ENCODE peak calls at places on chromosome 16, in four cellular contexts. One of them, this sample, is unnamed.

GRCh38 chr16:79484237-79484636 is 116.3 kb downstream of the MAF start:
- ATAC-seq in A549: no peak
- ATAC-seq in GM12878: no peak
- ATAC-seq in HepG2: peak; percentile 26
- ATAC-seq in this sample: no peak

GRCh38 chr16:51880776-51881175 is 666.2 kb downstream of the TOX3 start:
- ATAC-seq in HepG2: no peak
- ATAC-seq in A549: peak; percentile 76
- ATAC-seq in GM12878: no peak
- ATAC-seq in this sample: no peak

GRCh38 chr16:75249441-75249840 is 2.0 kb downstream of the BCAR1 start:
- ATAC-seq in HepG2: no peak
- ATAC-seq in GM12878: no peak
- ATAC-seq in A549: no peak
- ATAC-seq in this sample: no peak

GRCh38 chr16:50102046-50102756 is 36.4 kb downstream of the HEATR3 start:
- ATAC-seq in A549: no peak
- ATAC-seq in GM12878: peak; percentile 71
- ATAC-seq in HepG2: no peak
- ATAC-seq in this sample: no peak

GRCh38 chr16:31362476-31363405 is 7.8 kb downstream of the ITGAX start:
- ATAC-seq in A549: no peak
- ATAC-seq in HepG2: no peak
- ATAC-seq in GM12878: no peak
- ATAC-seq in this sample: no peak

GRCh38 chr16:81861503-81861902 is 82.4 kb downstream of the PLCG2 start:
- ATAC-seq in HepG2: no peak
- ATAC-seq in GM12878: no peak
- ATAC-seq in A549: peak; percentile 47
- ATAC-seq in this sample: peak; percentile 41

GRCh38 chr16:15790458-15790857 is 66.4 kb downstream of the MYH11 start:
- ATAC-seq in A549: no peak
- ATAC-seq in GM12878: no peak
- ATAC-seq in HepG2: no peak
- ATAC-seq in this sample: no peak

GRCh38 chr16:2954647-2955381 is 9.3 kb upstream of the KREMEN2 start:
- ATAC-seq in HepG2: peak; percentile 15
- ATAC-seq in A549: no peak
- ATAC-seq in GM12878: no peak
- ATAC-seq in this sample: no peak

GRCh38 chr16:29854520-29855100 is 8.4 kb downstream of the CDIPT start:
- ATAC-seq in A549: peak; percentile 47
- ATAC-seq in GM12878: peak; percentile 21
- ATAC-seq in HepG2: peak; percentile 54
- ATAC-seq in this sample: no peak

GRCh38 chr16:56202036-56202435 is 10.7 kb downstream of the GNAO1 start:
- ATAC-seq in GM12878: no peak
- ATAC-seq in A549: no peak
- ATAC-seq in HepG2: no peak
- ATAC-seq in this sample: no peak

GRCh38 chr16:71865173-71865863 is 18.7 kb downstream of the ZNF821 start:
- ATAC-seq in GM12878: no peak
- ATAC-seq in HepG2: no peak
- ATAC-seq in A549: no peak
- ATAC-seq in this sample: no peak

GRCh38 chr16:75402174-75402820 is 31.0 kb downstream of the CFDP1 start:
- ATAC-seq in A549: no peak
- ATAC-seq in GM12878: no peak
- ATAC-seq in HepG2: no peak
- ATAC-seq in this sample: peak; percentile 74

GRCh38 chr16:50644730-50645129 is 36.4 kb downstream of the SNX20 start:
- ATAC-seq in GM12878: peak; percentile 85
- ATAC-seq in HepG2: peak; percentile 4
- ATAC-seq in A549: peak; percentile 80
- ATAC-seq in this sample: peak; percentile 62

GRCh38 chr16:26830716-26831115 is 236.0 kb upstream of the C16orf82 start:
- ATAC-seq in A549: no peak
- ATAC-seq in HepG2: no peak
- ATAC-seq in GM12878: no peak
- ATAC-seq in this sample: no peak
- TF ChIP-seq EP300 in A549: no peak
- TF ChIP-seq EP300 in HepG2: no peak
- TF ChIP-seq EP300 in GM12878: no peak
- TF ChIP-seq EP300 in this sample: no peak

GRCh38 chr16:89765292-89765810 is 44.0 kb downstream of the ZNF276 start:
- ATAC-seq in GM12878: peak; percentile 22
- ATAC-seq in HepG2: no peak
- ATAC-seq in A549: no peak
- ATAC-seq in this sample: no peak
- H3K4me3 ChIP-seq in GM12878: no peak overlapping the region
- H3K4me3 ChIP-seq in HepG2: no peak overlapping the region
- H3K4me3 ChIP-seq in A549: no peak overlapping the region
- H3K4me3 ChIP-seq in this sample: no peak overlapping the region

GRCh38 chr16:11615756-11616447 is 29.2 kb upstream of the LITAF start:
- ATAC-seq in HepG2: no peak
- ATAC-seq in A549: no peak
- ATAC-seq in GM12878: no peak
- ATAC-seq in this sample: no peak
- TF ChIP-seq EP300 in HepG2: no peak
- TF ChIP-seq EP300 in A549: no peak
- TF ChIP-seq EP300 in GM12878: no peak
- TF ChIP-seq EP300 in this sample: no peak

DNA sequence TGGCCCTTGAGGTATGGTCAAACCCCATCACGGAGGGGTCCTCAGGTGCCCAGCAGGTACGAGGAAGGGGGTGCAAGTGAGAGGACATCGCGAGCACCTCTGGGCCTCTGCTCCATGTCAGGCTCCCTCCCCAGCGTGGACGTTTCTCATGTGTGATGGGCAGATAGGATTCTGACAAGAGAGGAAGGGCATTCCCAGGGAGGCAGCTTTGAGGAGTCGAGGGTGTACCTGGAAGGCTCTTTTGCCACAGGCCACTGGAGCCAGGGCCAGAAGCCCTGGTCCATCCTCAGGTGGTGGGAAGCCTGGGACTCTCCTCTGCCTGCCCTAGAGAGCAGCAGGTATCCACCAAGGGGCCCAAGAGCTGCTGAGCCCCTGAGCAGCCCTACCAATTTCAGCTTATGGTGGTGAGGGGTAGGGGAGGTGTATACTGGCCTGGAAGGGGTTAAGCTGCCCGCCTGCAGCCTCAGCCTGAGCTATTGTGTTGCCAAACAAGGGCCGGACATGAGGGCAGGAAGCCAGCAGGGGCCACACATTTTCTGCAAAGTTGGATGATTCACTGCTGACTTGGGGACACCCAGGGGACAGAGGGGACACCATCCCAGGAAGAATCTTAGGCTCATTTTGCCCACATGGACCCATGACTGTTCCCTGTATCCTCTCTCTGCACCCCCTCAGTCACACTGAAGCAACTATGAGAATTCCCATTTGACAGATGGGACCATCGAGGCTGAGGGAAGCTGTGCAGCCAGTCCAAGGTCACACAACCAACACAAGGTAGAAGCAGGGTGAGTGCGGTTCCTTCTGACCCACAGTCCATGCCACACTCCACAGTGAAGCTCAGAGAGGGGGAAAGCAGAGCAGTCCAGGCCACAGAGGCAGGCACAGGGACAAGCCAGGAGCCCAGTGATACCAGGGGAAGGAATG is 1.7 kb downstream of the CDH5 start:
- ATAC-seq in GM12878: no peak
- ATAC-seq in HepG2: no peak
- ATAC-seq in A549: no peak
- ATAC-seq in this sample: no peak
- H3K4me3 ChIP-seq in GM12878: no peak overlapping the region
- H3K4me3 ChIP-seq in HepG2: no peak overlapping the region
- H3K4me3 ChIP-seq in A549: no peak overlapping the region
- H3K4me3 ChIP-seq in this sample: peak overlapping the region; percentile 48

GRCh38 chr16:85316321-85316919 is 204.1 kb upstream of the CIBAR2 start:
- ATAC-seq in A549: peak; percentile 98
- ATAC-seq in GM12878: peak; percentile 93
- ATAC-seq in HepG2: peak; percentile 85
- ATAC-seq in this sample: peak; percentile 65
- TF ChIP-seq EP300 in A549: no peak
- TF ChIP-seq EP300 in GM12878: no peak
- TF ChIP-seq EP300 in HepG2: no peak
- TF ChIP-seq EP300 in this sample: no peak

DNA sequence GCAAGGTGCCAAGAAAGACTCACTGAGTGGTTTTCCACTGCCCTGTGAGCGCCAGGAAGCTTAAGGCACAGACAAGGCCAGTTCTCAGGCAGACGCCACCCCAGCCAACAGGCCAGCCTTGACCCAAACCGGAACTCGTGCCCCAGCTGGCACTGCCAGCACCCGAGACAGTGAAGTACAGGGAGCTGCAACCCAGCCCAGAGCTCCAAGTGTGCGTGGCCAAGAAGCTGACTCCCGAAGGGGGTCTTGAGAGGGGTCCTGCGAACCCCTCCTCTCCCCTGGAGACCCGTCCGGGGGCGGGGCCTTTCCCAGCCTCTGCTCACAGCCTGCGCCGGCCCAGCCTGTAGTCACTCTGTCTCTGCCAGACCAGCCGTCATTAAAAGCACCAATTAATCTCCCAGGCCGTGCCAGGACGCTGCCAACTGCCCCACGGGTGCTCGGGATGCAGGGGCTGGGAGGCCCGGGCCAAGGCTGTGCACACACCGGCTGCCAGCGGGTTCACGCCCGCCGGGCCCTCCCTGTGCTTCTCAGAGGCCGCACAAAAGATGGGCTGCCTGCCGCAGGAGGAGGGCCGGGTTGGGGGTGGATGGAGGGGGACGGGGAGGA is 4.4 kb upstream of the SOX8 start:
- ATAC-seq in HepG2: no peak
- ATAC-seq in A549: no peak
- ATAC-seq in GM12878: no peak
- ATAC-seq in this sample: peak; percentile 31
- H3K4me3 ChIP-seq in HepG2: peak overlapping the region; percentile 23
- H3K4me3 ChIP-seq in A549: no peak overlapping the region
- H3K4me3 ChIP-seq in GM12878: no peak overlapping the region
- H3K4me3 ChIP-seq in this sample: no peak overlapping the region

This sample was measured in gastroesophageal sphincter.